ENCODE peak calls at places on chromosomes 13 and 19, in six cellular contexts. A, U, K, H, J and Z are unnamed samples.

GRCh38 chr19:13060964-13061927 is 41.4 kb downstream of the LYL1 start:
- DNase-seq in A (peak), U (peak), K (peak), H (no peak), J (peak), Z (peak)

GRCh38 chr13:70623260-70623659 is 515.0 kb upstream of the KLHL1 start:
- DNase-seq in A (no peak), U (peak), K (no peak), H (no peak), J (no peak), Z (no peak)

GRCh38 chr19:58229255-58229639 is 533 bp downstream of the ZNF544 start:
- DNase-seq in A (no peak), U (peak), K (no peak), H (no peak), J (no peak), Z (peak)

GRCh38 chr13:53064721-53065120 is 36.1 kb downstream of the OLFM4 start:
- DNase-seq in A (no peak), U (no peak), K (no peak), H (no peak), J (no peak), Z (no peak)

GRCh38 chr13:28322256-28322895 is 172.6 kb downstream of the FLT1 start:
- DNase-seq in A (no peak), U (no peak), K (no peak), H (no peak), J (no peak), Z (no peak)

GRCh38 chr19:1864480-1865171 is 1.2 kb upstream of the KLF16 start:
- DNase-seq in A (peak), U (peak), K (no peak), H (no peak), J (peak), Z (peak)

GRCh38 chr13:40665754-40666057 is 735 bp downstream of the FOXO1 start:
- DNase-seq in A (no peak), U (no peak), K (no peak), H (no peak), J (no peak), Z (no peak)

GRCh38 chr19:4278926-4279529 is at the start of gene SHD:
- DNase-seq in A (no peak), U (no peak), K (no peak), H (no peak), J (no peak), Z (no peak)

GRCh38 chr13:23903906-23904280 is 6.6 kb upstream of the C1QTNF9B start:
- DNase-seq in A (no peak), U (no peak), K (no peak), H (no peak), J (no peak), Z (no peak)

GRCh38 chr19:4861147-4861546 is 6.3 kb downstream of the PLIN3 start:
- DNase-seq in A (no peak), U (no peak), K (no peak), H (no peak), J (no peak), Z (peak)

GRCh38 chr13:22880756-22881701 is 299.8 kb upstream of the SGCG start:
- DNase-seq in A (no peak), U (no peak), K (no peak), H (no peak), J (no peak), Z (no peak)

GRCh38 chr13:22883262-22883840 is 297.4 kb upstream of the SGCG start:
- DNase-seq in A (no peak), U (no peak), K (no peak), H (no peak), J (no peak), Z (no peak)

GRCh38 chr13:22883961-22884360 is 296.8 kb upstream of the SGCG start:
- DNase-seq in A (no peak), U (no peak), K (no peak), H (no peak), J (no peak), Z (no peak)
- H3K4me3 ChIP-seq in A (no peak), U (no peak), K (no peak), H (peak), J (no peak), Z (no peak)

GRCh38 chr19:40524133-40524549 is 52.5 kb upstream of the SHKBP1 start:
- DNase-seq in A (no peak), U (no peak), K (no peak), H (no peak), J (no peak), Z (no peak)

GRCh38 chr19:40523322-40524047 is 53.2 kb upstream of the SHKBP1 start:
- DNase-seq in A (peak), U (peak), K (peak), H (peak), J (no peak), Z (peak)

GRCh38 chr19:40519352-40520322 is 52.8 kb downstream of the SPTBN4 start:
- DNase-seq in A (no peak), U (peak), K (no peak), H (no peak), J (no peak), Z (no peak)

GRCh38 chr19:40524655-40525054 is 52.0 kb upstream of the SHKBP1 start:
- DNase-seq in A (no peak), U (no peak), K (no peak), H (no peak), J (no peak), Z (no peak)

GRCh38 chr19:40521276-40521675 is 54.5 kb downstream of the SPTBN4 start:
- DNase-seq in A (no peak), U (peak), K (no peak), H (no peak), J (no peak), Z (no peak)
- TF ChIP-seq CTCF in A (no peak), U (peak), K (peak), H (no peak), J (no peak), Z (no peak)

GRCh38 chr19:33390120-33390907 is 16.8 kb downstream of the CEBPG start:
- DNase-seq in A (peak), U (peak), K (no peak), H (no peak), J (peak), Z (peak)

GRCh38 chr19:33387351-33388230 is 14.1 kb downstream of the CEBPG start:
- DNase-seq in A (no peak), U (no peak), K (no peak), H (no peak), J (peak), Z (peak)

GRCh38 chr19:33388231-33388816 is 14.8 kb downstream of the CEBPG start:
- DNase-seq in A (no peak), U (no peak), K (no peak), H (no peak), J (peak), Z (peak)

GRCh38 chr19:33389574-33390119 is 16.1 kb downstream of the CEBPG start:
- DNase-seq in A (no peak), U (no peak), K (no peak), H (no peak), J (peak), Z (peak)

DNA sequence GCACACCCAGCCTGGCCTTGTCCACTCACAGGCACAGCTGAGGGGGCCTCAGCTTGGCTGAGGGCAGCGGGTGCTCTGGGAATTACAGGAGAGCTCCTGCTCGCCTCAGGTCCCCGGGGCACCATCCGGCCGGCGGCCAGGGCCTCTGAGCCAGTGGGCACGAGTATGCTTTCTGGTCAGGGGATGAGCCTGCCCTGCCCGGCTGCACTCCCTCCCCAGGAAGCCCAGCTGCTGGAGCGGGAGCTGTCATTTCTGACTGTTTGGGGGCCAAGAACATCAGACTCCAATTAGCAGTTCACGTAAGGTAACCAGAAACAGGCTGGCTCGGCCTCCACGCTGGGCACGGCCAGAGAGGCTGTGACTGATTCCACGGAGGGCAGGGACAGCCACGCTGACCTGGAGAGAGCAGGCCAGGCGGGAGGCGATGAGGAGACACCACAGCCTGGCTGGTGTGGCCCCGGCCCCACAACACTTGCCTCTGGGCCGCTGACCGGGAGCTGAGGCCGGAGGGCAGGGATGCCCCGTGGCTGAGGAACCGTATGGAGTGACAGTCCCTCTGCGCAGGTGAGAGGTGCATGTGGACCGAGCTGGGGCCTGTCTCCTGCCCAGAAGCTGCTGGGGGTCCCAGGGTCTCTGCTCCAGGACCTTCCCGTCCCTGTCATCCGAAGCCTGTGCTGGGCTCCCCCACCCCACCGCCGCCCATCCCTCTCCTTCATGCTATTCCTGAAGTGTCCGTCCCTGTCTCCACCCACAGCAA is 15.5 kb downstream of the CEBPG start:
- DNase-seq in A (no peak), U (no peak), K (no peak), H (no peak), J (peak), Z (peak)
- H3K4me3 ChIP-seq in A (no peak), U (no peak), K (no peak), H (no peak), J (no peak), Z (no peak)

GRCh38 chr13:49649244-49649962 is 21.1 kb downstream of the ARL11 start:
- DNase-seq in A (no peak), U (peak), K (no peak), H (no peak), J (no peak), Z (no peak)
- TF ChIP-seq CTCF in A (no peak), U (peak), K (peak), H (peak), J (no peak), Z (no peak)

GRCh38 chr19:53102186-53102585 is 1.0 kb downstream of the ZNF160 start:
- DNase-seq in A (no peak), U (peak), K (no peak), H (no peak), J (no peak), Z (no peak)

GRCh38 chr19:53103141-53103902 is at the start of gene ZNF160:
- DNase-seq in A (peak), U (peak), K (peak), H (peak), J (peak), Z (peak)

GRCh38 chr19:53103903-53104203 is 631 bp upstream of the ZNF160 start:
- DNase-seq in A (no peak), U (no peak), K (no peak), H (no peak), J (no peak), Z (no peak)

GRCh38 chr19:53101518-53101917 is 1.7 kb downstream of the ZNF160 start:
- DNase-seq in A (no peak), U (peak), K (no peak), H (no peak), J (no peak), Z (no peak)

GRCh38 chr19:53102701-53103140 is 501 bp downstream of the ZNF160 start:
- DNase-seq in A (peak), U (peak), K (no peak), H (no peak), J (peak), Z (peak)
- H3K4me3 ChIP-seq in A (peak), U (peak), K (peak), H (peak), J (peak), Z (peak)

GRCh38 chr13:101303512-101303911 is 112.8 kb downstream of the NALCN start:
- DNase-seq in A (no peak), U (no peak), K (no peak), H (no peak), J (no peak), Z (no peak)

GRCh38 chr13:101297794-101298193 is 118.5 kb downstream of the NALCN start:
- DNase-seq in A (no peak), U (no peak), K (no peak), H (no peak), J (no peak), Z (no peak)

GRCh38 chr13:101301053-101301452 is 115.3 kb downstream of the NALCN start:
- DNase-seq in A (no peak), U (no peak), K (no peak), H (no peak), J (no peak), Z (no peak)

GRCh38 chr13:101300531-101300930 is 115.8 kb downstream of the NALCN start:
- DNase-seq in A (no peak), U (no peak), K (no peak), H (no peak), J (no peak), Z (no peak)

DNA sequence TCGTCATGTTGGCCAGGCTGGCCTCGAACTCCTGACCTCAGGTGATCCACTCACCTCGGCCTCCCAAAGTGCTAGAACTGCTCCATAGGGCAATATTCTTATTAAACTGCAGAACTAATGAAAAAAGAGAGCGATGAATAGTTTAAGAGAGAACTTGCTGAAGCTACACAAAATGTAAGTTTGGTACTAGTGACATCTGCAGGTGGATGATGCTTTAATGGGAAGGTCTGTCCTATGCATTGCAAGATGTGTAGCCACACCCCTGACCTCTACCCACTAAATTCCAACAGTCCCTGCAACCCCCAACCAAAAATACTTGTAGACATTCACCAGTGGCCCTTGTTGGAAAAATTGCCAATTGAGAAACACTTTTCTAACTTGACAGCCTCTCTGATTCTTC is 117.8 kb downstream of the NALCN start:
- DNase-seq in A (no peak), U (no peak), K (no peak), H (no peak), J (no peak), Z (no peak)
- TF ChIP-seq CTCF in A (no peak), U (no peak), K (no peak), H (no peak), J (no peak), Z (no peak)